ENCODE peak calls at places on chromosomes 4 and X, in six cellular contexts. One of them, this sample, is unnamed.
A peak's percentile ranks its signal among the peaks of the same experiment; 100 is the strongest.

GRCh38 chrX:47166126-47166525 is 21.1 kb downstream of the RBM10 start:
- DNase-seq in spleen: peak; percentile 2
- DNase-seq in IMR-90: peak; percentile 32
- DNase-seq in SK-N-SH: no peak
- DNase-seq in uterus: no peak
- DNase-seq in neural progenitor cell: no peak
- DNase-seq in this sample: no peak

GRCh38 chr4:15451866-15452765 is 17.6 kb upstream of the CC2D2A start:
- DNase-seq in IMR-90: peak; percentile 98
- DNase-seq in SK-N-SH: no peak
- DNase-seq in spleen: no peak
- DNase-seq in uterus: no peak
- DNase-seq in neural progenitor cell: peak; percentile 23
- DNase-seq in this sample: no peak

GRCh38 chr4:8005033-8005808 is 65.6 kb upstream of the AFAP1 start:
- DNase-seq in neural progenitor cell: no peak
- DNase-seq in spleen: no peak
- DNase-seq in uterus: no peak
- DNase-seq in IMR-90: no peak
- DNase-seq in SK-N-SH: no peak
- DNase-seq in this sample: no peak

GRCh38 chr4:150321113-150321512 is 242.9 kb downstream of the DCLK2 start:
- DNase-seq in neural progenitor cell: no peak
- DNase-seq in spleen: no peak
- DNase-seq in uterus: no peak
- DNase-seq in SK-N-SH: no peak
- DNase-seq in IMR-90: no peak
- DNase-seq in this sample: no peak

GRCh38 chrX:17689971-17690409 is 47.3 kb upstream of the SCML1 start:
- DNase-seq in uterus: peak; percentile 39
- DNase-seq in spleen: no peak
- DNase-seq in neural progenitor cell: peak; percentile 72
- DNase-seq in SK-N-SH: peak; percentile 61
- DNase-seq in IMR-90: peak; percentile 72
- DNase-seq in this sample: peak; percentile 41

GRCh38 chr4:8171941-8172924 is 13.6 kb upstream of the ABLIM2 start:
- DNase-seq in spleen: peak; percentile 91
- DNase-seq in SK-N-SH: no peak
- DNase-seq in neural progenitor cell: no peak
- DNase-seq in IMR-90: peak; percentile 56
- DNase-seq in uterus: no peak
- DNase-seq in this sample: no peak

GRCh38 chr4:77203380-77204197 is 46.6 kb downstream of the CCNG2 start:
- DNase-seq in uterus: peak; percentile 40
- DNase-seq in IMR-90: peak; percentile 82
- DNase-seq in SK-N-SH: peak; percentile 61
- DNase-seq in neural progenitor cell: peak; percentile 93
- DNase-seq in spleen: no peak
- DNase-seq in this sample: peak; percentile 75

GRCh38 chr4:80093563-80093962 is 20.5 kb upstream of the ANTXR2 start:
- DNase-seq in IMR-90: no peak
- DNase-seq in neural progenitor cell: no peak
- DNase-seq in uterus: no peak
- DNase-seq in SK-N-SH: no peak
- DNase-seq in spleen: no peak
- DNase-seq in this sample: no peak

GRCh38 chr4:155789391-155789790 is 30.6 kb downstream of the GUCY1B1 start:
- DNase-seq in spleen: no peak
- DNase-seq in neural progenitor cell: no peak
- DNase-seq in uterus: no peak
- DNase-seq in SK-N-SH: no peak
- DNase-seq in IMR-90: no peak
- DNase-seq in this sample: no peak

GRCh38 chrX:100625985-100626491 is 10.6 kb downstream of the TSPAN6 start:
- DNase-seq in IMR-90: no peak
- DNase-seq in uterus: no peak
- DNase-seq in SK-N-SH: no peak
- DNase-seq in spleen: no peak
- DNase-seq in neural progenitor cell: no peak
- DNase-seq in this sample: no peak

GRCh38 chr4:45910511-45910910 is 213.3 kb downstream of the GABRG1 start:
- DNase-seq in spleen: no peak
- DNase-seq in neural progenitor cell: peak; percentile 25
- DNase-seq in SK-N-SH: no peak
- DNase-seq in uterus: no peak
- DNase-seq in IMR-90: no peak
- DNase-seq in this sample: peak; percentile 81

GRCh38 chr4:155543126-155543765 is 123.4 kb upstream of the GUCY1A1 start:
- DNase-seq in neural progenitor cell: no peak
- DNase-seq in IMR-90: peak; percentile 83
- DNase-seq in uterus: no peak
- DNase-seq in SK-N-SH: no peak
- DNase-seq in spleen: no peak
- DNase-seq in this sample: no peak

GRCh38 chr4:114229721-114230120 is 250.3 kb upstream of the ARSJ start:
- DNase-seq in SK-N-SH: no peak
- DNase-seq in neural progenitor cell: no peak
- DNase-seq in IMR-90: no peak
- DNase-seq in spleen: no peak
- DNase-seq in uterus: no peak
- DNase-seq in this sample: no peak

GRCh38 chr4:188665466-188665865 is 526.2 kb downstream of the TRIML1 start:
- DNase-seq in uterus: no peak
- DNase-seq in spleen: no peak
- DNase-seq in SK-N-SH: no peak
- DNase-seq in IMR-90: no peak
- DNase-seq in neural progenitor cell: peak; percentile 25
- DNase-seq in this sample: no peak

DNA sequence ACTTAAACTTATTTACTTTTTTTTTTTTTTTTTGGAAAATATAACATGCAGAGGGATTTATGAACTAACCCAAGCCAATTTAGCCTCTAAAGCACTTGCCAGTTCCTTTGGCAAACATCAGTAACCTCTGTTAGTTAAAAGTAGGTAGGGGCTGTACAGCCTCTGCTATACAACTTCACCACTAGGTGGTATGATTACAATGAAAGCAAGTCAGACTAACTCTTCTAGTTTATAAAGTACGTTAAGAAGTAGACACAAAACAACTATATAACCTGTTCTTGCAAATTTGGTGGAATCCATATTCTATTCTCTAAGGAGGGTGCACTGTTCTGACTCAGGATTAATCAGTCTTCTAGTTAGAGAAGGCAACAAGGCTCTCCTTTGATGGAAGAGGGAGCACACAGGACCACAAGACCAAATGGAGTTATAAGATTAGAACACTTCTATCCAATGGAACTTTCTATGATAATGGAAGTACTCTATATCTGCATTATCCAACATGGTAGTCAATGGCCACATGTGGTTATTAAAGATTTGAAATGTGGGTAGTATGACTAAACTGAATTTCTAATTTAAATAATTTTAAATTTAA is 12.8 kb downstream of the AIMP1 start:
- DNase-seq in IMR-90: peak; percentile 53
- DNase-seq in spleen: no peak
- DNase-seq in SK-N-SH: peak; percentile 44
- DNase-seq in neural progenitor cell: peak; percentile 26
- DNase-seq in uterus: no peak
- DNase-seq in this sample: no peak
- TF ChIP-seq CTCF in IMR-90: peak; percentile 62
- TF ChIP-seq CTCF in spleen: peak; percentile 45
- TF ChIP-seq CTCF in SK-N-SH: peak; percentile 78
- TF ChIP-seq CTCF in neural progenitor cell: peak; percentile 69
- TF ChIP-seq CTCF in uterus: peak; percentile 18
- TF ChIP-seq CTCF in this sample: peak; percentile 68

GRCh38 chrX:31871989-31872388 is 800.1 kb upstream of the FTHL17 start:
- DNase-seq in spleen: no peak
- DNase-seq in uterus: peak; percentile 14
- DNase-seq in IMR-90: no peak
- DNase-seq in neural progenitor cell: peak; percentile 32
- DNase-seq in SK-N-SH: no peak
- DNase-seq in this sample: no peak
- H3K27ac ChIP-seq in spleen: no peak overlapping the region
- H3K27ac ChIP-seq in uterus: peak overlapping the region; percentile 15
- H3K27ac ChIP-seq in IMR-90: no peak overlapping the region
- H3K27ac ChIP-seq in neural progenitor cell: peak overlapping the region; percentile 87
- H3K27ac ChIP-seq in SK-N-SH: no peak overlapping the region
- H3K27ac ChIP-seq in this sample: no peak overlapping the region

GRCh38 chrX:115333446-115333845 is 43.9 kb downstream of the LUZP4 start:
- DNase-seq in spleen: no peak
- DNase-seq in uterus: no peak
- DNase-seq in SK-N-SH: no peak
- DNase-seq in IMR-90: peak; percentile 7
- DNase-seq in neural progenitor cell: no peak
- DNase-seq in this sample: no peak

GRCh38 chrX:115332832-115333231 is 43.3 kb downstream of the LUZP4 start:
- DNase-seq in spleen: no peak
- DNase-seq in neural progenitor cell: no peak
- DNase-seq in IMR-90: no peak
- DNase-seq in uterus: no peak
- DNase-seq in SK-N-SH: no peak
- DNase-seq in this sample: no peak

GRCh38 chrX:115330498-115331138 is 41.1 kb downstream of the LUZP4 start:
- DNase-seq in SK-N-SH: peak; percentile 67
- DNase-seq in uterus: peak; percentile 58
- DNase-seq in spleen: no peak
- DNase-seq in neural progenitor cell: peak; percentile 79
- DNase-seq in IMR-90: peak; percentile 76
- DNase-seq in this sample: peak; percentile 49
- H3K4me3 ChIP-seq in SK-N-SH: no peak overlapping the region
- H3K4me3 ChIP-seq in uterus: no peak overlapping the region
- H3K4me3 ChIP-seq in spleen: no peak overlapping the region
- H3K4me3 ChIP-seq in neural progenitor cell: no peak overlapping the region
- H3K4me3 ChIP-seq in IMR-90: no peak overlapping the region
- H3K4me3 ChIP-seq in this sample: peak overlapping the region; percentile 32

DNA sequence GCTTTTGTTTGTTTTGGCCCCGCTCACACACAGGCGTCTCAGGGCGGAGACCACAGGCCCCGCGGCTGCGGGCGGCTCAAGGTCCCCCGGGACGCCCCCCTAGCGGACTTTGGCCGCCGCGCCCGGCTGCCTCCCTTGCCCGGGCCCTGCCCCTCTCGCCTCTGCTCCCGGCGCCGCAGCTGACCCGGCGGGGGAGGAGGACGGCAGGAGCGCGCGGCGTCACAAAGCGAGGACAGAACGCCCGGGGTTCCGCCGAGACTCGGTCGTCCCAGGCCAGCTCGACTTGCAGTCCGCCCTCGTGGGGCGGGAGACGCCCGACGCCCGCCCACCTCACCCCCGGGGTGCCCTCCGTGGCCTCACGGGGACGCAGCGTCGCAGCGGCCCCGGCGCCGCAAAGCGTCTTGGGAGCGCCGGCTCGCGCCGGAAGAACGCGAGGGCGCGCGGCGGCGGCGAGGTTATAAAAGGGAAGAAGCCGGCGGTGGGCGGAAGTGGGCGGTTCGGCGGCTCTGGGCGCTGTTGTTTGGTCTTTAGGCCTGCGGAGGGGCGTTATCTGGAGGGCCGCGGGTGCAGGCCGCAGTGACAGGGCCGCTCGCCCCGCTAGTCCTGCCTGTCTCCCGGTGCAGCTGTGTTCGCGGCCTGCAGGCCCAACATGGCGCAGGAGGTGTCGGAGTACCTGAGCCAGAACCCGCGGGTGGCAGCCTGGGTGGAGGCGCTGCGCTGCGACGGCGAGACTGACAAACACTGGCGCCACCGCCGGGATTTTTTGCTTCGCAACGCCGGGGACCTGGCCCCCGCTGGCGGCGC is at the start of gene CDKN2AIP:
- DNase-seq in uterus: peak; percentile 93
- DNase-seq in IMR-90: peak; percentile 90
- DNase-seq in SK-N-SH: peak; percentile 96
- DNase-seq in neural progenitor cell: peak; percentile 98
- DNase-seq in spleen: peak; percentile 99
- DNase-seq in this sample: peak; percentile 97
- TF ChIP-seq CTCF in uterus: peak; percentile 1
- TF ChIP-seq CTCF in IMR-90: no peak
- TF ChIP-seq CTCF in SK-N-SH: peak; percentile 18
- TF ChIP-seq CTCF in neural progenitor cell: peak; percentile 22
- TF ChIP-seq CTCF in spleen: peak; percentile 55
- TF ChIP-seq CTCF in this sample: no peak

DNA sequence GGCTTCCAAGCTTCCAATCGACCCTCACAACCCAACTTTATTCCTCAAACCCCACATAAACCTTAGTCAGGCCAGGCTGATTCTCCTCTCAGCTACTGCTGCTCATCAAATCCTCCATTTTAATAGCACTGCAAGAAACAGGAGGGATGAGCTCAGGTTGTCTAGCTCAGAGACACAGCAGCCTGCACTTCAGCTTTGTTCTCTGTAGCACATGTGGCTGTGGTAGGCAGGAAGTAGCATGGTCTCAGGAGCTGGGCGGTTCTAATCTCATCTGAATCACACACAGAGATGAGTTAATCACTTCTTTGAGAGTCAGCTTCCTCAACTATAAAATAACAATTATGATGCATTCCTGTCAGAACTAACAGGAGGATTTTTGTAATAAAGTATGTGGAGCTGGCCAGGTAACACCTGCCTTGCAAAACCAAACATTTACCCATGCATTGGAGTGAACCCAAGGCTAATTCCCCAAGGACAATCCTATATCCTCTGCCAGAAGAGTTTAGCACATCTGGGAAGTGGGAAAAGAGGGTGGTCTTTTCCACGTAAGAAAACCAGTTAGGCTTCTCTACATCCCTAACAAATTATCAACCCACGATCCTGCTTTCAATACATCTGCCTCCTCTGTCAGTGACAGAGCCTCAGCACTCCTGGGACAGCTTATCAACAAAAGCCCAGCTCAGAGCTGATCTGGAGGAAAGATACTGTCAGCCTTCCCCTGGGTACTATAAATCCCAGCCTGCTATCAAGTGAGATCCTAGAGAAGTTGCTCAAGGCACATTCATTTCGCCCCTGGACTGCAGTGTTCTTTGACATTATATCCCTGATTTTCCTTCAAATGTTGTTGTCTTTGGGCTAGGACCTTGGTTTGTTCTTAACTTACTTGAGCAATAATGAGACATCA is 32.8 kb downstream of the ELOVL6 start:
- DNase-seq in SK-N-SH: peak; percentile 48
- DNase-seq in IMR-90: peak; percentile 83
- DNase-seq in spleen: no peak
- DNase-seq in neural progenitor cell: peak; percentile 8
- DNase-seq in uterus: no peak
- DNase-seq in this sample: no peak
- H3K27ac ChIP-seq in SK-N-SH: peak overlapping the region; percentile 70
- H3K27ac ChIP-seq in IMR-90: peak overlapping the region; percentile 6
- H3K27ac ChIP-seq in spleen: no peak overlapping the region
- H3K27ac ChIP-seq in neural progenitor cell: no peak overlapping the region
- H3K27ac ChIP-seq in uterus: no peak overlapping the region
- H3K27ac ChIP-seq in this sample: no peak overlapping the region

DNA sequence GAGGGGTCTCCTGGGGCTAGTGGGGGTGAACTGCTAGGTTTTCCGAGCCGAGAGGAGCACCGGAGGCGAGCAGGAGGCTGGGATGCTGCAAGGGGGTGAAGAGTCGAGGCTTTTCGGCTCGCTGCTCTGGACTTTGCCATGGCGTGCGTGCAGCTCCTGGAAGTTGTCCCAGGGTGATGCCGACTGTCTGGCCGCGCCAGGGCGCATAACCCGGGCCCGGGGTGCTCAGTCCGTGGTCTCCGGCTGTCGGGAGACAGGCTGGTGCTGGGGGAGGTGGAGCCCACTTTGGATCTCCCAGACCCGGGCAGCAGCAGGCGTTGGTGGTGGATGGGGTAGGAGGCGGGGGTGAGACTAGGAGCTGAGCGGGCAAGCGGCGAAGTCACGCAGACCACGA is 777 bp downstream of the GRIA3 start:
- DNase-seq in spleen: no peak
- DNase-seq in IMR-90: no peak
- DNase-seq in neural progenitor cell: peak; percentile 31
- DNase-seq in SK-N-SH: peak; percentile 51
- DNase-seq in uterus: peak; percentile 17
- DNase-seq in this sample: peak; percentile 9
- H3K4me3 ChIP-seq in spleen: peak overlapping the region; percentile 21
- H3K4me3 ChIP-seq in IMR-90: no peak overlapping the region
- H3K4me3 ChIP-seq in neural progenitor cell: peak overlapping the region; percentile 64
- H3K4me3 ChIP-seq in SK-N-SH: peak overlapping the region; percentile 39
- H3K4me3 ChIP-seq in uterus: peak overlapping the region; percentile 27
- H3K4me3 ChIP-seq in this sample: peak overlapping the region; percentile 36